ENCODE peak calls at places on chromosomes 4 and X, in ten cellular contexts. A is GM12865, N is brain microvascular endothelial cell, U is tibial nerve, T is IMR-90, X is esophagus muscularis mucosa, Z is ovary, M is Peyer's patch, V is NB4, J is mucosa of descending colon. L is an unnamed sample.

GRCh38 chrX:140274761-140275525 is 229.9 kb downstream of the SOX3 start:
- DNase-seq in J (no peak), V (no peak), M (no peak), N (peak; percentile 1), U (no peak), A (no peak), X (no peak), T (peak; percentile 49), Z (no peak), L (no peak)

GRCh38 chr4:122117743-122118142 is 34.4 kb upstream of the BLTP1 start:
- DNase-seq in M (no peak), Z (no peak), N (no peak), U (no peak), T (peak; percentile 32), J (no peak), X (no peak), V (peak; percentile 7), A (no peak), L (no peak)

GRCh38 chr4:143586080-143586479 is 72.6 kb downstream of the SMARCA5 start:
- DNase-seq in X (no peak), U (no peak), N (peak; percentile 67), Z (no peak), A (no peak), J (no peak), T (peak; percentile 42), V (no peak), M (no peak), L (no peak)

GRCh38 chrX:113726898-113727297 is 857.0 kb upstream of the HTR2C start:
- DNase-seq in A (no peak), U (no peak), Z (no peak), J (no peak), N (no peak), X (no peak), T (no peak), M (no peak), V (no peak), L (no peak)

GRCh38 chr4:158020175-158020574 is 152.7 kb downstream of the GASK1B start:
- DNase-seq in A (no peak), M (no peak), U (peak; percentile 77), T (peak; percentile 96), N (peak; percentile 90), J (peak; percentile 51), V (no peak), X (no peak), Z (peak; percentile 48), L (no peak)

GRCh38 chrX:123704781-123705180 is 28.1 kb downstream of the THOC2 start:
- DNase-seq in M (no peak), V (no peak), T (no peak), Z (no peak), U (no peak), X (no peak), N (no peak), J (no peak), A (no peak), L (no peak)

GRCh38 chr4:77652237-77652897 is 46.7 kb downstream of the CXCL13 start:
- DNase-seq in U (no peak), V (no peak), M (no peak), X (no peak), Z (no peak), J (peak; percentile 53), N (no peak), A (no peak), T (no peak), L (no peak)

GRCh38 chrX:22950278-22951266 is 49.2 kb upstream of the DDX53 start:
- DNase-seq in N (peak; percentile 88), V (peak; percentile 59), A (no peak), M (no peak), X (no peak), J (peak; percentile 1), U (no peak), T (peak; percentile 89), Z (peak; percentile 55), L (no peak)

GRCh38 chr4:104475652-104476051 is 19.0 kb downstream of the CXXC4 start:
- DNase-seq in T (no peak), N (no peak), V (no peak), A (no peak), J (no peak), M (no peak), Z (no peak), U (no peak), X (no peak), L (no peak)
- H3K4me3 ChIP-seq in T (no peak overlapping the region), N (no peak overlapping the region), V (no peak overlapping the region), A (no peak overlapping the region), J (no peak overlapping the region), M (no peak overlapping the region), Z (no peak overlapping the region), U (no peak overlapping the region), X (no peak overlapping the region), L (no peak overlapping the region)

DNA sequence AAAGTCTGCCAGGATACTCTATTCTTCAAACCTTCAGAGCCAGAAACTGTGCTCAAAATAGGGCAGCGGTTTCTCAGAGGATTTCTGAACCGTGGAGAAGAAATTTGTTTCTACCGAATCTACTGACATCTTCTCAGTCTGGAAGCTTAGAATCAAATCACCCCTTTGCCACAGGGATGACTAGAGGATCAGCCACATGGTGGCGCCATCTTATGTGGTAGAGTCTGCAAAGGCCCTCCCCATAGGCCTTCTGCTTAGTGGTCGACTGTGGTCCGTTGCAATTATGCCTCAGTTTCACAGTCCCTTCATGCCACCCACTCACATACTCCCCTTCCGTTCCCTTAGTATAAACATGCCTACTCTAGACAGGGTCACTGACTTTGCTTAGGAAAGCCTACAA is 680.7 kb upstream of the SPANXN1 start:
- DNase-seq in U (no peak), V (peak; percentile 21), A (no peak), N (no peak), J (no peak), Z (no peak), X (no peak), T (no peak), M (no peak), L (no peak)
- TF ChIP-seq CTCF in U (no peak), V (peak; percentile 23), A (no peak), N (no peak), J (no peak), Z (no peak), X (no peak), T (no peak), M (no peak), L (no peak)

DNA sequence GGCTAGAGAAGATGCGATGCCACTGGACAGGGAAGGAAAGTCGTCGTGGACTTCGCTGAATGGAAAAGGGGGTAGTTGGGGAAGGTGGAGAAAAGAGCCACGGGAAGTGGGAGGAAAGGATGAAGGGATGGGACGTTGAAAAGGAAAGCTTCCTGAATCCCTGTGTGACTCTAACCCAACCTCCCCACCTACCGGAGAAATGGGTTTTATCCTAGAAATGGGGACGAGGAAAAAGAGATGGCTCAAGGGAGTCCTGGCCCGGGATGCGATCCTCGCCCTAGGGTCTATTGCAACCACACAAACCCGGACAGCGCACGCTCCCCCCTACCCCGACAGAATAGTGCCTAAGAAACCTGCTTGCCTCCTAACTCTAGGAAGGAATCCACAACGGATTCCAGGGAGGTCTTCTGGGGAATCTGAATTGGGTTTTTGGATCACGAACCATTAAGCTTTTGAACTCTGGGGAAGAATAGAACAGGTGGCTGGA is 738 bp upstream of the TSPAN5 start:
- DNase-seq in N (no peak), X (no peak), T (peak; percentile 57), U (no peak), M (no peak), A (no peak), Z (peak; percentile 25), V (peak; percentile 5), J (peak; percentile 9), L (no peak)
- H3K4me3 ChIP-seq in N (peak overlapping the region; percentile 93), X (peak overlapping the region; percentile 74), T (peak overlapping the region; percentile 64), U (peak overlapping the region; percentile 87), M (peak overlapping the region; percentile 61), A (peak overlapping the region; percentile 58), Z (peak overlapping the region; percentile 84), V (peak overlapping the region; percentile 16), J (no peak overlapping the region), L (peak overlapping the region; percentile 61)

GRCh38 chr4:85128246-85129204 is 162.0 kb upstream of the WDFY3 start:
- DNase-seq in Z (no peak), V (no peak), X (no peak), M (no peak), U (no peak), J (no peak), N (no peak), T (no peak), A (no peak), L (no peak)

GRCh38 chr4:85125688-85126087 is 159.2 kb upstream of the WDFY3 start:
- DNase-seq in U (no peak), Z (no peak), N (no peak), J (no peak), A (no peak), M (no peak), T (no peak), X (no peak), V (no peak), L (no peak)

GRCh38 chr4:85132117-85132516 is 165.6 kb upstream of the WDFY3 start:
- DNase-seq in M (no peak), J (no peak), N (no peak), X (no peak), A (no peak), V (no peak), Z (no peak), T (no peak), U (no peak), L (no peak)

GRCh38 chr4:85126991-85127591 is 160.6 kb upstream of the WDFY3 start:
- DNase-seq in U (no peak), V (no peak), Z (no peak), T (no peak), N (no peak), M (no peak), X (no peak), J (no peak), A (no peak), L (no peak)

GRCh38 chr4:85127653-85128052 is 161.2 kb upstream of the WDFY3 start:
- DNase-seq in T (no peak), J (no peak), X (no peak), V (peak; percentile 43), Z (no peak), M (no peak), A (peak; percentile 46), U (no peak), N (no peak), L (no peak)
- TF ChIP-seq CTCF in T (peak; percentile 45), J (no peak), X (peak; percentile 4), V (peak; percentile 49), Z (no peak), M (no peak), A (peak; percentile 55), U (no peak), N (peak; percentile 77), L (peak; percentile 27)

GRCh38 chr4:78692815-78693156 is 83.4 kb upstream of the BMP2K start:
- DNase-seq in U (no peak), J (no peak), A (no peak), M (no peak), X (no peak), N (no peak), T (no peak), V (no peak), Z (no peak), L (no peak)

GRCh38 chr4:78693777-78694456 is 82.2 kb upstream of the BMP2K start:
- DNase-seq in N (no peak), U (peak; percentile 5), X (no peak), T (no peak), A (no peak), Z (no peak), V (peak; percentile 58), M (no peak), J (peak; percentile 31), L (no peak)

GRCh38 chr4:78691333-78691732 is 84.8 kb upstream of the BMP2K start:
- DNase-seq in U (no peak), V (peak; percentile 11), J (no peak), T (no peak), X (no peak), Z (no peak), M (no peak), A (no peak), N (peak; percentile 30), L (no peak)

GRCh38 chr4:78694457-78694787 is 81.7 kb upstream of the BMP2K start:
- DNase-seq in V (no peak), X (no peak), T (no peak), A (no peak), Z (no peak), U (no peak), N (no peak), M (no peak), J (no peak), L (no peak)

GRCh38 chr4:78691971-78692814 is 84.0 kb upstream of the BMP2K start:
- DNase-seq in M (no peak), N (peak; percentile 41), Z (no peak), V (peak; percentile 66), X (no peak), T (peak; percentile 16), A (peak; percentile 13), J (no peak), U (no peak), L (no peak)
- H3K4me3 ChIP-seq in M (no peak overlapping the region), N (no peak overlapping the region), Z (no peak overlapping the region), V (no peak overlapping the region), X (no peak overlapping the region), T (no peak overlapping the region), A (no peak overlapping the region), J (no peak overlapping the region), U (no peak overlapping the region), L (no peak overlapping the region)

L was measured in lower lobe of right lung.